ENCODE peak calls at places on chromosomes 2 and 18, in six cellular contexts. One of them, this sample, is unnamed.
A peak's percentile ranks its signal among the peaks of the same experiment; 100 is the strongest.

GRCh38 chr2:222301296-222301997 is 2.6 kb upstream of the PAX3 start:
- DNase-seq in brain microvascular endothelial cell: no peak
- DNase-seq in WERI-Rb-1: no peak
- DNase-seq in activated CD4-positive, alpha-beta T cell treated with anti-CD3 and anti-CD28 coated beads for 36 hours: no peak
- DNase-seq in uterus: no peak
- DNase-seq in RCC 7860: no peak
- DNase-seq in this sample: no peak

GRCh38 chr2:121897335-121897970 is 142.0 kb downstream of the TSN start:
- DNase-seq in brain microvascular endothelial cell: peak; percentile 52
- DNase-seq in WERI-Rb-1: peak; percentile 70
- DNase-seq in activated CD4-positive, alpha-beta T cell treated with anti-CD3 and anti-CD28 coated beads for 36 hours: peak; percentile 56
- DNase-seq in uterus: no peak
- DNase-seq in RCC 7860: no peak
- DNase-seq in this sample: peak; percentile 57

GRCh38 chr2:190972846-190973245 is 41.1 kb downstream of the STAT1 start:
- DNase-seq in brain microvascular endothelial cell: no peak
- DNase-seq in WERI-Rb-1: no peak
- DNase-seq in activated CD4-positive, alpha-beta T cell treated with anti-CD3 and anti-CD28 coated beads for 36 hours: no peak
- DNase-seq in uterus: no peak
- DNase-seq in RCC 7860: no peak
- DNase-seq in this sample: no peak

GRCh38 chr18:23838233-23838632 is 149.0 kb downstream of the LAMA3 start:
- DNase-seq in brain microvascular endothelial cell: no peak
- DNase-seq in WERI-Rb-1: no peak
- DNase-seq in activated CD4-positive, alpha-beta T cell treated with anti-CD3 and anti-CD28 coated beads for 36 hours: no peak
- DNase-seq in uterus: no peak
- DNase-seq in RCC 7860: no peak
- DNase-seq in this sample: no peak

GRCh38 chr2:241924069-241924908 is 54.8 kb downstream of the RTP5 start:
- DNase-seq in brain microvascular endothelial cell: no peak
- DNase-seq in WERI-Rb-1: no peak
- DNase-seq in activated CD4-positive, alpha-beta T cell treated with anti-CD3 and anti-CD28 coated beads for 36 hours: peak; percentile 44
- DNase-seq in uterus: no peak
- DNase-seq in RCC 7860: no peak
- DNase-seq in this sample: no peak

GRCh38 chr2:192357216-192357615 is 162.5 kb upstream of the TMEFF2 start:
- DNase-seq in brain microvascular endothelial cell: no peak
- DNase-seq in WERI-Rb-1: no peak
- DNase-seq in activated CD4-positive, alpha-beta T cell treated with anti-CD3 and anti-CD28 coated beads for 36 hours: no peak
- DNase-seq in uterus: no peak
- DNase-seq in RCC 7860: no peak
- DNase-seq in this sample: no peak

GRCh38 chr2:46803911-46804670 is 111.5 kb downstream of the MCFD2 start:
- DNase-seq in brain microvascular endothelial cell: peak; percentile 65
- DNase-seq in WERI-Rb-1: no peak
- DNase-seq in activated CD4-positive, alpha-beta T cell treated with anti-CD3 and anti-CD28 coated beads for 36 hours: no peak
- DNase-seq in uterus: no peak
- DNase-seq in RCC 7860: peak; percentile 88
- DNase-seq in this sample: peak; percentile 97

GRCh38 chr18:31716362-31716761 is 32.0 kb upstream of the B4GALT6 start:
- DNase-seq in brain microvascular endothelial cell: no peak
- DNase-seq in WERI-Rb-1: no peak
- DNase-seq in activated CD4-positive, alpha-beta T cell treated with anti-CD3 and anti-CD28 coated beads for 36 hours: no peak
- DNase-seq in uterus: no peak
- DNase-seq in RCC 7860: no peak
- DNase-seq in this sample: no peak

GRCh38 chr2:113980946-113981345 is 91.1 kb downstream of the ACTR3 start:
- DNase-seq in brain microvascular endothelial cell: peak; percentile 86
- DNase-seq in WERI-Rb-1: no peak
- DNase-seq in activated CD4-positive, alpha-beta T cell treated with anti-CD3 and anti-CD28 coated beads for 36 hours: no peak
- DNase-seq in uterus: no peak
- DNase-seq in RCC 7860: no peak
- DNase-seq in this sample: no peak

GRCh38 chr2:132270981-132271546 is 109.3 kb upstream of the ANKRD30BL start:
- DNase-seq in brain microvascular endothelial cell: no peak
- DNase-seq in WERI-Rb-1: no peak
- DNase-seq in activated CD4-positive, alpha-beta T cell treated with anti-CD3 and anti-CD28 coated beads for 36 hours: no peak
- DNase-seq in uterus: no peak
- DNase-seq in RCC 7860: no peak
- DNase-seq in this sample: no peak

GRCh38 chr2:20991031-20991430 is 52.8 kb downstream of the APOB start:
- DNase-seq in brain microvascular endothelial cell: no peak
- DNase-seq in WERI-Rb-1: no peak
- DNase-seq in activated CD4-positive, alpha-beta T cell treated with anti-CD3 and anti-CD28 coated beads for 36 hours: no peak
- DNase-seq in uterus: no peak
- DNase-seq in RCC 7860: no peak
- DNase-seq in this sample: no peak

GRCh38 chr2:71608034-71608433 is 154.7 kb downstream of the DYSF start:
- DNase-seq in brain microvascular endothelial cell: no peak
- DNase-seq in WERI-Rb-1: peak; percentile 7
- DNase-seq in activated CD4-positive, alpha-beta T cell treated with anti-CD3 and anti-CD28 coated beads for 36 hours: no peak
- DNase-seq in uterus: no peak
- DNase-seq in RCC 7860: no peak
- DNase-seq in this sample: no peak

GRCh38 chr2:177692828-177693269 is 300.3 kb downstream of the AGPS start:
- DNase-seq in brain microvascular endothelial cell: no peak
- DNase-seq in WERI-Rb-1: no peak
- DNase-seq in activated CD4-positive, alpha-beta T cell treated with anti-CD3 and anti-CD28 coated beads for 36 hours: no peak
- DNase-seq in uterus: no peak
- DNase-seq in RCC 7860: peak; percentile 72
- DNase-seq in this sample: no peak